ENCODE peak calls at places on chromosomes 2 and 18, in six cellular contexts. A is HCEC 1CT, T is GM12892, Z is lower lobe of right lung, I is H54, S is GM06990. Q is an unnamed sample.

GRCh38 chr2:224922142-224922727 is 120.0 kb downstream of the DOCK10 start:
- DNase-seq in A (no peak), T (peak; percentile 27), Z (no peak), I (no peak), S (peak; percentile 64), Q (no peak)

GRCh38 chr18:32847719-32848118 is 74.9 kb upstream of the KLHL14 start:
- DNase-seq in A (no peak), T (no peak), Z (no peak), I (no peak), S (no peak), Q (no peak)

GRCh38 chr2:233114421-233114861 is 54.3 kb downstream of the INPP5D start:
- DNase-seq in A (no peak), T (no peak), Z (no peak), I (no peak), S (no peak), Q (no peak)

GRCh38 chr2:100620481-100620880 is 57.7 kb downstream of the PDCL3 start:
- DNase-seq in A (no peak), T (no peak), Z (no peak), I (no peak), S (no peak), Q (no peak)

GRCh38 chr2:212968284-212969081 is 182.9 kb downstream of the IKZF2 start:
- DNase-seq in A (peak; percentile 34), T (no peak), Z (no peak), I (no peak), S (no peak), Q (no peak)

GRCh38 chr2:204900910-204901309 is 355.6 kb downstream of the PARD3B start:
- DNase-seq in A (no peak), T (no peak), Z (no peak), I (no peak), S (peak; percentile 13), Q (no peak)

GRCh38 chr2:189783451-189783926 is 650 bp downstream of the ORMDL1 start:
- DNase-seq in A (peak; percentile 62), T (no peak), Z (no peak), I (no peak), S (no peak), Q (no peak)

GRCh38 chr2:175057078-175057685 is 52.0 kb upstream of the CHN1 start:
- DNase-seq in A (no peak), T (no peak), Z (no peak), I (no peak), S (no peak), Q (no peak)

GRCh38 chr2:62569907-62570793 is 64.2 kb upstream of the TMEM17 start:
- DNase-seq in A (no peak), T (no peak), Z (no peak), I (no peak), S (no peak), Q (no peak)

GRCh38 chr2:165203689-165204559 is at the start of gene SCN3A:
- DNase-seq in A (peak; percentile 48), T (no peak), Z (no peak), I (peak; percentile 5), S (no peak), Q (peak; percentile 47)

GRCh38 chr2:118580651-118581050 is 266.8 kb downstream of the EN1 start:
- DNase-seq in A (no peak), T (no peak), Z (no peak), I (no peak), S (no peak), Q (no peak)

GRCh38 chr18:49865401-49865800 is 52.1 kb upstream of the ACAA2 start:
- DNase-seq in A (no peak), T (no peak), Z (no peak), I (no peak), S (no peak), Q (no peak)

GRCh38 chr2:241933175-241933911 is 63.8 kb downstream of the RTP5 start:
- DNase-seq in A (peak; percentile 47), T (no peak), Z (no peak), I (no peak), S (no peak), Q (peak; percentile 58)

GRCh38 chr2:73020657-73021370 is 50.7 kb downstream of the SFXN5 start:
- DNase-seq in A (peak; percentile 89), T (no peak), Z (no peak), I (peak; percentile 82), S (no peak), Q (no peak)

GRCh38 chr2:66684289-66684688 is 249.4 kb downstream of the MEIS1 start:
- DNase-seq in A (no peak), T (no peak), Z (no peak), I (no peak), S (no peak), Q (no peak)

GRCh38 chr18:79385749-79386341 is 9.9 kb upstream of the NFATC1 start:
- DNase-seq in A (no peak), T (no peak), Z (no peak), I (no peak), S (no peak), Q (peak; percentile 10)

GRCh38 chr2:40482091-40482490 is 30.2 kb upstream of the SLC8A1 start:
- DNase-seq in A (no peak), T (no peak), Z (no peak), I (no peak), S (no peak), Q (no peak)

GRCh38 chr2:105647731-105648130 is 97.0 kb upstream of the NCK2 start:
- DNase-seq in A (no peak), T (no peak), Z (no peak), I (no peak), S (no peak), Q (no peak)

GRCh38 chr18:58895385-58895784 is 30.7 kb downstream of the ZNF532 start:
- DNase-seq in A (no peak), T (no peak), Z (no peak), I (no peak), S (no peak), Q (no peak)

GRCh38 chr2:120373424-120373823 is 27.5 kb downstream of the INHBB start:
- DNase-seq in A (no peak), T (no peak), Z (no peak), I (no peak), S (no peak), Q (no peak)

GRCh38 chr2:223868005-223868404 is 30.6 kb upstream of the AP1S3 start:
- DNase-seq in A (no peak), T (no peak), Z (no peak), I (no peak), S (no peak), Q (no peak)

GRCh38 chr2:235493775-235494715 is at the start of gene AGAP1:
- DNase-seq in A (peak; percentile 88), T (no peak), Z (peak; percentile 88), I (peak; percentile 90), S (peak; percentile 45), Q (peak; percentile 92)

GRCh38 chr18:47909484-47909883 is 21.0 kb downstream of the SMAD2 start:
- DNase-seq in A (no peak), T (no peak), Z (no peak), I (no peak), S (no peak), Q (no peak)

GRCh38 chr2:51921076-51921475 is 889.1 kb upstream of the NRXN1 start:
- DNase-seq in A (no peak), T (no peak), Z (no peak), I (no peak), S (no peak), Q (no peak)

GRCh38 chr2:217954469-217954868 is 48.3 kb downstream of the TNS1 start:
- DNase-seq in A (no peak), T (no peak), Z (peak; percentile 64), I (no peak), S (no peak), Q (no peak)

GRCh38 chr18:10295751-10296150 is 158.7 kb upstream of the APCDD1 start:
- DNase-seq in A (no peak), T (no peak), Z (no peak), I (no peak), S (no peak), Q (no peak)

GRCh38 chr2:16508061-16508851 is 157.4 kb downstream of the CYRIA start:
- DNase-seq in A (no peak), T (peak; percentile 5), Z (peak; percentile 57), I (no peak), S (no peak), Q (peak; percentile 48)

GRCh38 chr18:50716902-50717301 is 102.9 kb downstream of the MRO start:
- DNase-seq in A (peak; percentile 4), T (no peak), Z (no peak), I (no peak), S (no peak), Q (no peak)

GRCh38 chr2:159894145-159894838 is 96.3 kb upstream of the CD302 start:
- DNase-seq in A (no peak), T (no peak), Z (no peak), I (no peak), S (no peak), Q (no peak)

GRCh38 chr18:51437280-51438271 is 240.1 kb upstream of the MEX3C start:
- DNase-seq in A (no peak), T (no peak), Z (no peak), I (no peak), S (no peak), Q (peak; percentile 31)

GRCh38 chr18:58612239-58613055 is 16.4 kb downstream of the ALPK2 start:
- DNase-seq in A (peak; percentile 29), T (no peak), Z (no peak), I (no peak), S (no peak), Q (no peak)

GRCh38 chr2:45002661-45003210 is 6.5 kb downstream of the SIX2 start:
- DNase-seq in A (no peak), T (no peak), Z (no peak), I (no peak), S (no peak), Q (no peak)

GRCh38 chr2:222613715-222614331 is 42.1 kb downstream of the FARSB start:
- DNase-seq in A (peak; percentile 49), T (peak; percentile 27), Z (no peak), I (peak; percentile 15), S (no peak), Q (peak; percentile 28)

GRCh38 chr2:25294573-25295462 is 46.9 kb downstream of the DNMT3A start:
- DNase-seq in A (no peak), T (peak; percentile 92), Z (peak; percentile 91), I (peak; percentile 55), S (peak; percentile 82), Q (peak; percentile 84)

Q was measured in testis.